ENCODE peak calls at places on chromosomes 11 and 22, in six cellular contexts. G is heart left ventricle; E is fibroblast of lung; R is CD8-positive, alpha-beta memory T cell; V is IMR-90; T is colonic mucosa. O is an unnamed sample.

GRCh38 chr11:71114124-71114851 is 138.1 kb downstream of the SHANK2 start:
- DNase-seq in G (no peak), V (no peak), E (no peak), R (no peak), T (no peak), O (no peak)

GRCh38 chr11:83685730-83686129 is 399.6 kb upstream of the CCDC90B start:
- DNase-seq in R (no peak), V (no peak), G (no peak), T (no peak), E (no peak), O (no peak)

GRCh38 chr22:28217277-28217676 is 298.2 kb upstream of the PITPNB start:
- DNase-seq in E (no peak), R (no peak), G (no peak), T (no peak), V (no peak), O (no peak)

GRCh38 chr11:104965735-104966134 is 2.6 kb downstream of the CASP4 start:
- DNase-seq in T (no peak), G (no peak), E (no peak), V (no peak), R (no peak), O (no peak)

GRCh38 chr11:79421820-79422219 is 19.0 kb downstream of the TENM4 start:
- DNase-seq in E (no peak), G (no peak), V (no peak), T (no peak), R (no peak), O (no peak)

GRCh38 chr11:17986007-17986710 is 26.7 kb downstream of the SERGEF start:
- DNase-seq in R (no peak), T (no peak), G (no peak), E (peak; percentile 88), V (peak; percentile 90), O (no peak)

GRCh38 chr11:61959026-61959608 is 8.3 kb downstream of the FTH1 start:
- DNase-seq in G (no peak), T (no peak), R (no peak), V (no peak), E (no peak), O (no peak)

GRCh38 chr11:22177186-22177585 is 15.7 kb upstream of the ANO5 start:
- DNase-seq in G (no peak), T (no peak), V (no peak), E (no peak), R (no peak), O (no peak)

GRCh38 chr22:22933100-22933806 is 45.6 kb downstream of the IGLL5 start:
- DNase-seq in V (no peak), G (no peak), R (no peak), E (no peak), T (no peak), O (no peak)

GRCh38 chr22:22932512-22932941 is 44.9 kb downstream of the IGLL5 start:
- DNase-seq in T (no peak), E (no peak), G (no peak), R (no peak), V (no peak), O (no peak)

GRCh38 chr22:22930222-22930497 is 42.5 kb downstream of the IGLL5 start:
- DNase-seq in R (no peak), E (no peak), T (no peak), V (no peak), G (no peak), O (no peak)

GRCh38 chr22:22930571-22931556 is 43.2 kb downstream of the IGLL5 start:
- DNase-seq in R (no peak), T (no peak), G (no peak), E (no peak), V (no peak), O (no peak)

DNA sequence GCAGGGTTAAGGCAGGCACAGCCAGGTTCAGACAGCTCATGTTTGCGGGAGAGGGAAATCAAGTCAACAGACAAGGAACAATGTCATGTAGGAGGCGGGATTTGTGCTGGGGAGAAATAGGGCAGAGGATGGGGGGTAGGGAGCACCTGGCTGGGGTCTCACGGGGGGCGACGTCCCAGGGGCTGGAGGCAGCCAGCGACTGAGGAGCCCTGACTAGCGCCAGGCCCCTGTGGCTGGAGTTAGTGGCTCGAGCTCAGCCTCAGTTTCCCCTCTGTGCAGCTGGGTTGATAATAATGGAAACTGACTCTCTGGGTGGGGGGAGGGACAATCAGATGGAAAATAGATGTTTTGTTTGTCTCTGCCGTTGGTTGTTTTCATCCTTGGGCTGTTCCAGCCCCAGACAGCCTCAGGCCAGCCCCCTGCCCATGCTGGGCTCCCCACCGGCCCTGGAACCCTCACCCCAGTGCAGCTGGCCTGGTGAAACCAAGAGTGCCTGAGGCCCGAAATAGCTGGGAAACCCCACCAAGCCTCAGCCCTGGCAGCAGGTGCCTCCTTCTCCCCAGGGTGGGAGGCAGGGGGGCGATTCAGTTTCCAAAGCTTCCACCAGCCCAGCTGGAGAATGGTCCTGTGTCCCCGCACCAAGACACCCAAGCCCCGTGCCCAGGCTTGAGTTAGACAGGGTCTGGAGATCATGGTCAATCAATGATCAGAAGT is 44.1 kb downstream of the IGLL5 start:
- DNase-seq in E (no peak), R (no peak), G (no peak), V (no peak), T (no peak), O (no peak)
- H3K4me1 ChIP-seq in E (no peaks in the 10 kb centered on the region), R (peaks cover 11% of the 10 kb centered on the region), G (peaks cover 12% of the 10 kb centered on the region), V (no peaks in the 10 kb centered on the region), T (no peaks in the 10 kb centered on the region), O (peaks cover 5% of the 10 kb centered on the region)

GRCh38 chr11:2991477-2992233 is 474 bp downstream of the NAP1L4 start:
- DNase-seq in R (no peak), E (peak; percentile 34), T (peak; percentile 54), V (peak; percentile 20), G (peak; percentile 23), O (no peak)
- H3K4me1 ChIP-seq in R (peaks cover 27% of the 10 kb centered on the region), E (no peaks in the 10 kb centered on the region), T (peaks cover 5% of the 10 kb centered on the region), V (peaks cover 10% of the 10 kb centered on the region), G (peaks cover 53% of the 10 kb centered on the region), O (peaks cover 12% of the 10 kb centered on the region)

DNA sequence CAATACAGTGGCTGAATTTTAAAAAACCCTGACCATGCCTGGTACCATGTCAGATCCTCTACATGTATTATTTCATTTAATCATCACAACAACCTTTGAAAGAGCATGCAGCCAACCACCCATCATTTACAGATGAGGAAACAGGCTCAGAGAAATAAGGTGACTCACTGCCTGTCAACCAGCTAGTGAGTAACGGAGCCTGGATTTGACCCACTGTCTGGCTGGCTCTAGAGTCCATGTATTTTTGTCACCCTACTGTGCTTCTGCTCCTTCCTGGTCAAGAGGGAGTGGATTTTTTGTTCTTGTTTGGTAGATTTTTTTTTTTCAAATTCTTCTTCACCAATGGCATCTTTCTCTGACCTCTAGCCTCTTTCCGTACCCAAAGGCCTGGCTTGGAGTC is 77.4 kb downstream of the CWC15 start:
- DNase-seq in G (no peak), T (no peak), V (peak; percentile 73), E (peak; percentile 42), R (no peak), O (no peak)
- H3K4me1 ChIP-seq in G (no peaks in the 10 kb centered on the region), T (no peaks in the 10 kb centered on the region), V (peaks cover 4% of the 10 kb centered on the region), E (no peaks in the 10 kb centered on the region), R (no peaks in the 10 kb centered on the region), O (no peaks in the 10 kb centered on the region)

DNA sequence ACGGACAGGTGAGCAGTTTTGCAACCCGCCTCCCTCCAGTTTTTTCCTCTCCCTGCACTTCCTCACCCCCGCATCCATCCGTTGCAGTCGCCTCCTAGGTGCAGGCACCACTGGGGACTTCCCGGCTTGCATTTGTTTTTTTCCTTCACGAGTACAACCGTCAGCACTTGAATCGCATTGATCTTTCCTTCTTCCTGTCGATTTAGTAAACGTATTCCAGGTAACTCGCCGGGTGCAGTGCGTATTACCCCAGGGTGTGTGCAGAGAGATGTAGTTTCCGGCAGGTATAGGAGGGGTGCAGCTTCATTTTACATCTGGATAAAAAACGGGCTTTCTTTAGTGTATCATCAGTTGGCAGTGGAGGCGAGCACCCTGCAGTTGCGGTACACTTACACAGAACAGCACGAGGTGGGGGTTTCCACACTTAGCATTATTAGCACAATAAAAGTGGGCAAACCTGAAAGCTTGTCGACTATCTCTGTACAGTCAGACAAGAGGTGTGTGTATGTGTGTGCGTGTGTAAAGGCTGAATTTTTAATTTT is at the start of gene SORL1-AS1:
- DNase-seq in G (no peak), E (no peak), V (peak; percentile 5), R (peak; percentile 73), T (peak; percentile 56), O (peak; percentile 83)
- H3K4me1 ChIP-seq in G (peaks cover 13% of the 10 kb centered on the region), E (no peaks in the 10 kb centered on the region), V (no peaks in the 10 kb centered on the region), R (peaks cover 74% of the 10 kb centered on the region), T (no peaks in the 10 kb centered on the region), O (peaks cover 52% of the 10 kb centered on the region)

DNA sequence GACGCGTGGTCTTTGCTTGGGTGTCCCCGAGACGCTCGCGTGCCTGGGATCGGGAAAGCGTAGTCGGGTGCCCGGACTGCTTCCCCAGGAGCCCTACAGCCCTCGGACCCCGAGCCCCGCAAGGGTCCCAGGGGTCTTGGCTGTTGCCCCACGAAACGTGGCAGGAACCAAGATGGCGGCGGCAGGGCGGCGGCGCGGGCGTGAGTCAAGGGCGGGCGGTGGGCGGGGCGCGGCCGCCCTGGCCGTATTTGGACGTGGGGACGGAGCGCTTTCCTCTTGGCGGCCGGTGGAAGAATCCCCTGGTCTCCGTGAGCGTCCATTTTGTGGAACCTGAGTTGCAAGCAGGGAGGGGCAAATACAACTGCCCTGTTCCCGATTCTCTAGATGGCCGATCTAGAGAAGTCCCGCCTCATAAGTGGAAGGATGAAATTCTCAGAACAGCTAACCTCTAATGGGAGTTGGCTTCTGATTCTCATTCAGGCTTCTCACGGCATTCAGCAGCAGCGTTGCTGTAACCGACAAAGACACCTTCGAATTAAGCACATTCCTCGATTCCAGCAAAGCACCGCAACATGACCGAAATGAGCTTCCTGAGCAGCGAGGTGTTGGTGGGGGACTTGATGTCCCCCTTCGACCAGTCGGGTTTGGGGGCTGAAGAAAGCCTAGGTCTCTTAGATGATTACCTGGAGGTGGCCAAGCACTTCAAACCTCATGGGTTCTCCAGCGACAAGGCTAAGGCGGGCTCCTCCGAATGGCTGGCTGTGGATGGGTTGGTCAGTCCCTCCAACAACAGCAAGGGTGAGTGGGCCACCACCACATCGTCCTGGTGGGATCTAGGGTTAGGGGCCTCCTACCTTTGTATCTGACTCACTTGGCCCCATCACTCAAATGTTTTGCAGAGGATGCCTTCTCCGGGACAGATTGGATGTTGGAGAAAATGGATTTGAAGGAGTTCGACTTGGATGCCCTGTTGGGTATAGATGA is 804 bp downstream of the ATF4 start:
- DNase-seq in G (peak; percentile 88), E (peak; percentile 84), R (peak; percentile 58), V (peak; percentile 73), T (peak; percentile 84), O (peak; percentile 47)
- H3K4me1 ChIP-seq in G (peaks cover 61% of the 10 kb centered on the region), E (peaks cover 7% of the 10 kb centered on the region), R (peaks cover 39% of the 10 kb centered on the region), V (peaks cover 4% of the 10 kb centered on the region), T (peaks cover 9% of the 10 kb centered on the region), O (peaks cover 39% of the 10 kb centered on the region)

DNA sequence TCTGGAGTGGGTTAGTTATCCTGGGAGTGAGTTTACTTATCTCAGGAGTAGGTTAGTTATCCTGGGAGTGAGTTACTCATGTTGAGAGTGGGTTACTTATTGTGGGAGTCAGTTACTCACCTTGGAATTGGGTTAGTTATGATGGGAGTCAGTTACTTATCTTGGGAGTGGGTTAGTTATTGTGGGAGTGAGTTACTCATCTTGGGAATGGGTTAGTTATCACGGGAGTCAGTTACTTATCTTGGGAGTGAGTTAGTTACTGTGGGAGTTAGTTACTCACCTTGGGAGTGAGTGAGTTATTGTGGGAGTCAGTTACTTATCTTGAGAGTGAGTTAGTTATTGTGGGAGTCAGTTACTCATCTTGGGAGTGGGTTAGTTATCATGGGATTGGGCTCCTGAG is 49.6 kb upstream of the B3GAT1 start:
- DNase-seq in E (no peak), T (no peak), G (no peak), V (no peak), R (no peak), O (no peak)
- H3K4me1 ChIP-seq in E (no peaks in the 10 kb centered on the region), T (peaks cover 4% of the 10 kb centered on the region), G (no peaks in the 10 kb centered on the region), V (no peaks in the 10 kb centered on the region), R (no peaks in the 10 kb centered on the region), O (no peaks in the 10 kb centered on the region)